ENCODE peak calls at places on chromosomes 3 and 15, in four cellular contexts. One of them, this sample, is unnamed.

GRCh38 chr15:45171912-45172311 is 15.9 kb downstream of the SHF start:
- DNase-seq in HCT116: no peak
- DNase-seq in HepG2: no peak
- DNase-seq in K562: no peak
- DNase-seq in this sample: no peak

GRCh38 chr3:54572197-54572895 is 355.5 kb downstream of the LRTM1 start:
- DNase-seq in HCT116: no peak
- DNase-seq in HepG2: no peak
- DNase-seq in K562: no peak
- DNase-seq in this sample: no peak

GRCh38 chr3:50611464-50612233 is at the start of gene CISH:
- DNase-seq in HCT116: no peak
- DNase-seq in HepG2: peak; percentile 91
- DNase-seq in K562: peak; percentile 84
- DNase-seq in this sample: no peak

GRCh38 chr3:114217266-114217665 is 20.1 kb downstream of the ZNF80 start:
- DNase-seq in HCT116: no peak
- DNase-seq in HepG2: no peak
- DNase-seq in K562: no peak
- DNase-seq in this sample: no peak

GRCh38 chr15:57198654-57199241 is 177.6 kb upstream of the CGNL1 start:
- DNase-seq in HCT116: no peak
- DNase-seq in HepG2: no peak
- DNase-seq in K562: no peak
- DNase-seq in this sample: no peak

GRCh38 chr3:170387952-170388351 is 30.4 kb downstream of the SKIL start:
- DNase-seq in HCT116: no peak
- DNase-seq in HepG2: no peak
- DNase-seq in K562: no peak
- DNase-seq in this sample: no peak

GRCh38 chr15:76776480-76776879 is 128.7 kb downstream of the SCAPER start:
- DNase-seq in HCT116: no peak
- DNase-seq in HepG2: no peak
- DNase-seq in K562: no peak
- DNase-seq in this sample: no peak

GRCh38 chr3:153151037-153151436 is 11.0 kb upstream of the RAP2B start:
- DNase-seq in HCT116: no peak
- DNase-seq in HepG2: no peak
- DNase-seq in K562: no peak
- DNase-seq in this sample: no peak

GRCh38 chr3:98343647-98344507 is 9.8 kb upstream of the OR5K4 start:
- DNase-seq in HCT116: peak; percentile 29
- DNase-seq in HepG2: peak; percentile 62
- DNase-seq in K562: peak; percentile 23
- DNase-seq in this sample: peak; percentile 27

GRCh38 chr15:35307676-35308075 is 222.6 kb upstream of the NANOGP8 start:
- DNase-seq in HCT116: no peak
- DNase-seq in HepG2: no peak
- DNase-seq in K562: no peak
- DNase-seq in this sample: no peak

GRCh38 chr3:184874709-184875644 is 63.0 kb downstream of the VPS8 start:
- DNase-seq in HCT116: peak; percentile 8
- DNase-seq in HepG2: peak; percentile 27
- DNase-seq in K562: peak; percentile 31
- DNase-seq in this sample: peak; percentile 25

GRCh38 chr3:82100378-82100777 is 338.9 kb upstream of the GBE1 start:
- DNase-seq in HCT116: no peak
- DNase-seq in HepG2: peak; percentile 25
- DNase-seq in K562: no peak
- DNase-seq in this sample: no peak

GRCh38 chr3:72317491-72317890 is 530.8 kb downstream of the SHQ1 start:
- DNase-seq in HCT116: no peak
- DNase-seq in HepG2: no peak
- DNase-seq in K562: no peak
- DNase-seq in this sample: no peak

GRCh38 chr3:137642831-137643230 is 121.3 kb upstream of the SOX14 start:
- DNase-seq in HCT116: no peak
- DNase-seq in HepG2: no peak
- DNase-seq in K562: no peak
- DNase-seq in this sample: no peak

GRCh38 chr3:63687569-63688233 is 35.2 kb downstream of the SNTN start:
- DNase-seq in HCT116: no peak
- DNase-seq in HepG2: no peak
- DNase-seq in K562: no peak
- DNase-seq in this sample: no peak

GRCh38 chr3:129827765-129828164 is 65.7 kb downstream of the TMCC1 start:
- DNase-seq in HCT116: no peak
- DNase-seq in HepG2: no peak
- DNase-seq in K562: no peak
- DNase-seq in this sample: no peak

GRCh38 chr15:55775316-55775715 is 32.4 kb upstream of the PRTG start:
- DNase-seq in HCT116: no peak
- DNase-seq in HepG2: no peak
- DNase-seq in K562: no peak
- DNase-seq in this sample: no peak

GRCh38 chr3:31895471-31895870 is 85.6 kb downstream of the OSBPL10 start:
- DNase-seq in HCT116: no peak
- DNase-seq in HepG2: no peak
- DNase-seq in K562: no peak
- DNase-seq in this sample: no peak

GRCh38 chr3:98536456-98537017 is 4.8 kb downstream of the GPR15 start:
- DNase-seq in HCT116: no peak
- DNase-seq in HepG2: no peak
- DNase-seq in K562: no peak
- DNase-seq in this sample: no peak

GRCh38 chr15:52100807-52101206 is 11.8 kb downstream of the BCL2L10 start:
- DNase-seq in HCT116: peak; percentile 35
- DNase-seq in HepG2: no peak
- DNase-seq in K562: peak; percentile 22
- DNase-seq in this sample: peak; percentile 80

GRCh38 chr3:194265996-194266657 is 85.0 kb downstream of the CPN2 start:
- DNase-seq in HCT116: no peak
- DNase-seq in HepG2: no peak
- DNase-seq in K562: no peak
- DNase-seq in this sample: no peak

GRCh38 chr3:33186524-33187367 is 31.9 kb downstream of the SUSD5 start:
- DNase-seq in HCT116: no peak
- DNase-seq in HepG2: peak; percentile 86
- DNase-seq in K562: no peak
- DNase-seq in this sample: no peak

GRCh38 chr3:16452265-16452664 is 61.2 kb downstream of the RFTN1 start:
- DNase-seq in HCT116: no peak
- DNase-seq in HepG2: no peak
- DNase-seq in K562: no peak
- DNase-seq in this sample: no peak

GRCh38 chr15:90286678-90287077 is 21.2 kb downstream of the NGRN start:
- DNase-seq in HCT116: no peak
- DNase-seq in HepG2: peak; percentile 43
- DNase-seq in K562: no peak
- DNase-seq in this sample: no peak

GRCh38 chr3:100073555-100074307 is 40.6 kb downstream of the FILIP1L start:
- DNase-seq in HCT116: no peak
- DNase-seq in HepG2: no peak
- DNase-seq in K562: no peak
- DNase-seq in this sample: no peak

GRCh38 chr3:183584246-183584913 is 28.9 kb upstream of the KLHL6 start:
- DNase-seq in HCT116: no peak
- DNase-seq in HepG2: no peak
- DNase-seq in K562: no peak
- DNase-seq in this sample: no peak

GRCh38 chr15:58203537-58203936 is 65.4 kb downstream of the AQP9 start:
- DNase-seq in HCT116: no peak
- DNase-seq in HepG2: no peak
- DNase-seq in K562: peak; percentile 44
- DNase-seq in this sample: no peak

GRCh38 chr3:157088133-157088488 is 71.8 kb downstream of the CCNL1 start:
- DNase-seq in HCT116: no peak
- DNase-seq in HepG2: no peak
- DNase-seq in K562: no peak
- DNase-seq in this sample: no peak

GRCh38 chr3:157087398-157088132 is 72.4 kb downstream of the CCNL1 start:
- DNase-seq in HCT116: peak; percentile 23
- DNase-seq in HepG2: no peak
- DNase-seq in K562: no peak
- DNase-seq in this sample: no peak

GRCh38 chr3:157088506-157089454 is 71.2 kb downstream of the CCNL1 start:
- DNase-seq in HCT116: peak; percentile 78
- DNase-seq in HepG2: peak; percentile 91
- DNase-seq in K562: peak; percentile 99
- DNase-seq in this sample: peak; percentile 61

GRCh38 chr3:157091096-157091833 is 68.7 kb downstream of the CCNL1 start:
- DNase-seq in HCT116: no peak
- DNase-seq in HepG2: no peak
- DNase-seq in K562: no peak
- DNase-seq in this sample: no peak

GRCh38 chr3:157089455-157090221 is 70.3 kb downstream of the CCNL1 start:
- DNase-seq in HCT116: no peak
- DNase-seq in HepG2: no peak
- DNase-seq in K562: peak; percentile 42
- DNase-seq in this sample: peak; percentile 18
- H3K4me1 ChIP-seq in HCT116: peaks cover 39% of the 10 kb centered on the region
- H3K4me1 ChIP-seq in HepG2: peaks cover 49% of the 10 kb centered on the region
- H3K4me1 ChIP-seq in K562: peaks cover 24% of the 10 kb centered on the region
- H3K4me1 ChIP-seq in this sample: peaks cover 21% of the 10 kb centered on the region

DNA sequence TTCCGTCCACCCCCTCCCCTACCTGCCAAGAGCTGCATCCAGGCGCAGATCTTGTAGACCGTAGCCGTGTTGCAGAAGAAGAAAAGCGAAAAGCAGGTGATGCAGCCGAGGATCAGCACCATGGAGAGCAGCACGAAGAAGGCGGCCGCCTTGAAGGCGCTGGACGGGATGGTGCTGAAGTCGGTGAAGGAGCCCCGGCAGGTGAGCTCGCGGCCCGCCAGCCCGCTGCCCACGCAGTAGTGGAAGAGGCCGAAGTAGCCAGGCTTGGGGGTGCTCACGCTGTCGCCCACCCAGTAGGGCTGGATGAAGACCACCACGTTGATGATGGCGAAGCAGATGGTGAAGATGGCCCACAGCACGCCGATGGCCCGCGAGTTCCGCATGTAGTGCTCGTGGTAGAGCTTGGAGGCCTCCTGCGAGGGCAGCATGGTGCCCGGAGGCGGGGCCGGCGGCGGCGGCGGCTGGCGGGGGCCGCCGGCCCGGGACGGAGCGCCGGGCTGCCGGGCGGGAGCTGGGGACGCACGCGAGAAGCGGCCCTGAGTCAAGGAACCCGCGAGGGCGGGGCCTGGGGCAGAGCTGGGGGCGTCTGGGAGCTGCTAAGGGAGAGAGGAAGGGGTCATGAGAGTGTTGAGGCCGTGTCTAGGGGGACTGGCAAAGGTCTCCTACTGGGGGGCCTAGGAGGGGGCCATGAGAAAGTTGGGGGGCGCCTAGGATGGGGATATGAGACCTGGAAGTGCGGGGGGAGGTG is 1.2 kb downstream of the LHFPL4 start:
- DNase-seq in HCT116: no peak
- DNase-seq in HepG2: no peak
- DNase-seq in K562: peak; percentile 84
- DNase-seq in this sample: no peak
- TF ChIP-seq TCF7L2 in HCT116: peak; percentile 71
- TF ChIP-seq TCF7L2 in HepG2: no peak
- TF ChIP-seq TCF7L2 in K562: no peak
- TF ChIP-seq TCF7L2 in this sample: no peak

DNA sequence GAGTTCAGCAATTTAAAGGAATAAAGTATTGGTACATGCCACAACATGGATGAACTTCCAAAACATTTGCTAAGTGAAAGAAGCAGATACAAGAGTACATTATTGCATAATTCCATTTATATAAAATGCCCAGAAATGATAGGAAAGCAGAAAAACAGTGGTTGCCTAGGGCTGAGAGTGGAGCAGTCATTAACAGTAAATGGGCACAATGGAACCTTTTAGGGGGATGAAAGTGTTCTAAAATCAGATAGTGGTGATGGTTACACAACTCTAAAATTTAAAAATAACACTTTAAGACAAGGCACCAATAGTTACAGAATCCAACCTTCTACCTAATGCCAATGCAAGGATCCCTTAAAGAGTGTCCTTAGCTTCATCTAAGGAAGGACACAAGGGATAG is 34.6 kb downstream of the MSL2 start:
- DNase-seq in HCT116: no peak
- DNase-seq in HepG2: no peak
- DNase-seq in K562: no peak
- DNase-seq in this sample: no peak
- H3K9me3 ChIP-seq in HCT116: no peaks in the 10 kb centered on the region
- H3K9me3 ChIP-seq in HepG2: no peaks in the 10 kb centered on the region
- H3K9me3 ChIP-seq in K562: no peaks in the 10 kb centered on the region
- H3K9me3 ChIP-seq in this sample: no peaks in the 10 kb centered on the region

GRCh38 chr3:149058199-149058598 is 28.1 kb downstream of the HLTF start:
- DNase-seq in HCT116: no peak
- DNase-seq in HepG2: no peak
- DNase-seq in K562: no peak
- DNase-seq in this sample: no peak

GRCh38 chr3:149061776-149062175 is 24.6 kb downstream of the HLTF start:
- DNase-seq in HCT116: no peak
- DNase-seq in HepG2: no peak
- DNase-seq in K562: no peak
- DNase-seq in this sample: no peak

GRCh38 chr3:149055575-149055974 is 30.8 kb downstream of the HLTF start:
- DNase-seq in HCT116: no peak
- DNase-seq in HepG2: no peak
- DNase-seq in K562: no peak
- DNase-seq in this sample: no peak

DNA sequence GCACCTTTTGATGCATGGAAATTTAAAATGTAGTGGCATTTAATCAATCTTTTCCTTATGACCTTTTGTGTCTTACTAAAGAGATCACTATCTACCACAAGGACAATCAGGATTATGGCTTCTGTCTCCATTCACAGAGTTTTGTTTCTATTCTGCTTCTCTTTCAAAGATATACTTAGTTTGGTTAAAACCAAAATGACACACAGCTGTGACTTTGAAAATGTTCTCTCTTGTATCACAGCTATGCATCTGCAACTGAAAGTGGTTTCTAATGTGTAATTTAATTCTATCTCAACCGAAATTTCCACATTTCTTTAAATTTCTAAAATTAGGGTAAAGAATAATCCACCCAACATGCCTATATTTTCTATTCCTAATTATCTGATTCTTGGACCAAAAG is 27.7 kb downstream of the HLTF start:
- DNase-seq in HCT116: no peak
- DNase-seq in HepG2: no peak
- DNase-seq in K562: no peak
- DNase-seq in this sample: no peak
- H3K4me1 ChIP-seq in HCT116: no peaks in the 10 kb centered on the region
- H3K4me1 ChIP-seq in HepG2: no peaks in the 10 kb centered on the region
- H3K4me1 ChIP-seq in K562: no peaks in the 10 kb centered on the region
- H3K4me1 ChIP-seq in this sample: no peaks in the 10 kb centered on the region

GRCh38 chr3:106840319-106840718 is 536.9 kb upstream of the CCDC54 start:
- DNase-seq in HCT116: no peak
- DNase-seq in HepG2: no peak
- DNase-seq in K562: no peak
- DNase-seq in this sample: no peak

GRCh38 chr3:106837616-106838015 is 539.6 kb upstream of the CCDC54 start:
- DNase-seq in HCT116: no peak
- DNase-seq in HepG2: no peak
- DNase-seq in K562: no peak
- DNase-seq in this sample: no peak

GRCh38 chr3:106836906-106837305 is 540.3 kb upstream of the CCDC54 start:
- DNase-seq in HCT116: no peak
- DNase-seq in HepG2: no peak
- DNase-seq in K562: no peak
- DNase-seq in this sample: no peak

GRCh38 chr3:106842151-106842550 is 535.1 kb upstream of the CCDC54 start:
- DNase-seq in HCT116: no peak
- DNase-seq in HepG2: no peak
- DNase-seq in K562: no peak
- DNase-seq in this sample: no peak

GRCh38 chr3:106839576-106840280 is 537.5 kb upstream of the CCDC54 start:
- DNase-seq in HCT116: no peak
- DNase-seq in HepG2: no peak
- DNase-seq in K562: no peak
- DNase-seq in this sample: no peak
- TF ChIP-seq TCF7L2 in HCT116: no peak
- TF ChIP-seq TCF7L2 in HepG2: no peak
- TF ChIP-seq TCF7L2 in K562: no peak
- TF ChIP-seq TCF7L2 in this sample: no peak

This sample was measured in Panc1.